ENCODE peak calls at places on chromosomes 3 and 15, in five cellular contexts. One of them, this sample, is unnamed.

GRCh38 chr3:73228000-73228399 is 166.5 kb downstream of the EBLN2 start:
- DNase-seq in activated CD8-positive, alpha-beta T cell treated with anti-CD3 and anti-CD28 coated beads for 36 hours: no peak
- DNase-seq in GM13976: no peak
- DNase-seq in WTC11: no peak
- DNase-seq in cardiac fibroblast: no peak
- DNase-seq in this sample: no peak

GRCh38 chr3:182244222-182244971 is 532.7 kb downstream of the SOX2 start:
- DNase-seq in cardiac fibroblast: no peak
- DNase-seq in activated CD8-positive, alpha-beta T cell treated with anti-CD3 and anti-CD28 coated beads for 36 hours: no peak
- DNase-seq in WTC11: peak
- DNase-seq in GM13976: no peak
- DNase-seq in this sample: no peak

GRCh38 chr3:48486952-48487351 is 17.0 kb downstream of the SHISA5 start:
- DNase-seq in GM13976: no peak
- DNase-seq in WTC11: no peak
- DNase-seq in activated CD8-positive, alpha-beta T cell treated with anti-CD3 and anti-CD28 coated beads for 36 hours: no peak
- DNase-seq in cardiac fibroblast: no peak
- DNase-seq in this sample: no peak

GRCh38 chr15:93865610-93866009 is 365.8 kb upstream of the MCTP2 start:
- DNase-seq in cardiac fibroblast: no peak
- DNase-seq in activated CD8-positive, alpha-beta T cell treated with anti-CD3 and anti-CD28 coated beads for 36 hours: no peak
- DNase-seq in WTC11: no peak
- DNase-seq in GM13976: no peak
- DNase-seq in this sample: peak

GRCh38 chr15:36426696-36427095 is 152.7 kb upstream of the CDIN1 start:
- DNase-seq in WTC11: no peak
- DNase-seq in GM13976: no peak
- DNase-seq in cardiac fibroblast: no peak
- DNase-seq in activated CD8-positive, alpha-beta T cell treated with anti-CD3 and anti-CD28 coated beads for 36 hours: no peak
- DNase-seq in this sample: no peak

GRCh38 chr3:194956697-194957396 is 271.2 kb downstream of the FAM43A start:
- DNase-seq in WTC11: no peak
- DNase-seq in GM13976: no peak
- DNase-seq in activated CD8-positive, alpha-beta T cell treated with anti-CD3 and anti-CD28 coated beads for 36 hours: no peak
- DNase-seq in cardiac fibroblast: no peak
- DNase-seq in this sample: no peak

GRCh38 chr3:171744055-171744741 is 66.1 kb downstream of the PLD1 start:
- DNase-seq in GM13976: no peak
- DNase-seq in cardiac fibroblast: no peak
- DNase-seq in activated CD8-positive, alpha-beta T cell treated with anti-CD3 and anti-CD28 coated beads for 36 hours: no peak
- DNase-seq in WTC11: no peak
- DNase-seq in this sample: no peak

GRCh38 chr3:115581347-115582135 is 41.8 kb upstream of the GAP43 start:
- DNase-seq in WTC11: no peak
- DNase-seq in GM13976: no peak
- DNase-seq in cardiac fibroblast: peak
- DNase-seq in activated CD8-positive, alpha-beta T cell treated with anti-CD3 and anti-CD28 coated beads for 36 hours: peak
- DNase-seq in this sample: no peak

GRCh38 chr3:62475940-62476339 is 102.6 kb upstream of the FEZF2 start:
- DNase-seq in GM13976: no peak
- DNase-seq in activated CD8-positive, alpha-beta T cell treated with anti-CD3 and anti-CD28 coated beads for 36 hours: no peak
- DNase-seq in cardiac fibroblast: no peak
- DNase-seq in WTC11: no peak
- DNase-seq in this sample: no peak

GRCh38 chr3:150748648-150749047 is 14.3 kb downstream of the SIAH2 start:
- DNase-seq in WTC11: no peak
- DNase-seq in activated CD8-positive, alpha-beta T cell treated with anti-CD3 and anti-CD28 coated beads for 36 hours: no peak
- DNase-seq in cardiac fibroblast: no peak
- DNase-seq in GM13976: no peak
- DNase-seq in this sample: no peak

GRCh38 chr3:119302697-119303630 is 8.8 kb downstream of the ARHGAP31 start:
- DNase-seq in WTC11: no peak
- DNase-seq in GM13976: no peak
- DNase-seq in cardiac fibroblast: no peak
- DNase-seq in activated CD8-positive, alpha-beta T cell treated with anti-CD3 and anti-CD28 coated beads for 36 hours: no peak
- DNase-seq in this sample: no peak

GRCh38 chr3:43378066-43378935 is 92.0 kb downstream of the SNRK start:
- DNase-seq in WTC11: peak
- DNase-seq in GM13976: peak
- DNase-seq in activated CD8-positive, alpha-beta T cell treated with anti-CD3 and anti-CD28 coated beads for 36 hours: peak
- DNase-seq in cardiac fibroblast: peak
- DNase-seq in this sample: peak

GRCh38 chr3:185711255-185711870 is 113.5 kb downstream of the IGF2BP2 start:
- DNase-seq in WTC11: no peak
- DNase-seq in activated CD8-positive, alpha-beta T cell treated with anti-CD3 and anti-CD28 coated beads for 36 hours: no peak
- DNase-seq in cardiac fibroblast: peak
- DNase-seq in GM13976: no peak
- DNase-seq in this sample: no peak

GRCh38 chr15:68572309-68572708 is 6.5 kb upstream of the CORO2B start:
- DNase-seq in WTC11: no peak
- DNase-seq in GM13976: no peak
- DNase-seq in activated CD8-positive, alpha-beta T cell treated with anti-CD3 and anti-CD28 coated beads for 36 hours: no peak
- DNase-seq in cardiac fibroblast: no peak
- DNase-seq in this sample: no peak

GRCh38 chr15:70629735-70630273 is 133.6 kb downstream of the UACA start:
- DNase-seq in WTC11: no peak
- DNase-seq in GM13976: no peak
- DNase-seq in cardiac fibroblast: no peak
- DNase-seq in activated CD8-positive, alpha-beta T cell treated with anti-CD3 and anti-CD28 coated beads for 36 hours: no peak
- DNase-seq in this sample: no peak

GRCh38 chr3:62172199-62172598 is 201.2 kb downstream of the FEZF2 start:
- DNase-seq in GM13976: no peak
- DNase-seq in cardiac fibroblast: no peak
- DNase-seq in activated CD8-positive, alpha-beta T cell treated with anti-CD3 and anti-CD28 coated beads for 36 hours: no peak
- DNase-seq in WTC11: no peak
- DNase-seq in this sample: no peak

GRCh38 chr15:98865397-98866339 is 141.9 kb downstream of the PGPEP1L start:
- DNase-seq in activated CD8-positive, alpha-beta T cell treated with anti-CD3 and anti-CD28 coated beads for 36 hours: peak
- DNase-seq in cardiac fibroblast: peak
- DNase-seq in WTC11: peak
- DNase-seq in GM13976: peak
- DNase-seq in this sample: peak

GRCh38 chr3:55897573-55898224 is 410.6 kb upstream of the WNT5A start:
- DNase-seq in cardiac fibroblast: no peak
- DNase-seq in activated CD8-positive, alpha-beta T cell treated with anti-CD3 and anti-CD28 coated beads for 36 hours: no peak
- DNase-seq in WTC11: no peak
- DNase-seq in GM13976: no peak
- DNase-seq in this sample: no peak
- TF ChIP-seq CTCF in cardiac fibroblast: no peak
- TF ChIP-seq CTCF in activated CD8-positive, alpha-beta T cell treated with anti-CD3 and anti-CD28 coated beads for 36 hours: no peak
- TF ChIP-seq CTCF in WTC11: no peak
- TF ChIP-seq CTCF in GM13976: no peak
- TF ChIP-seq CTCF in this sample: peak

GRCh38 chr15:84880822-84881519 is 3.5 kb upstream of the SLC28A1 start:
- DNase-seq in activated CD8-positive, alpha-beta T cell treated with anti-CD3 and anti-CD28 coated beads for 36 hours: no peak
- DNase-seq in WTC11: no peak
- DNase-seq in GM13976: no peak
- DNase-seq in cardiac fibroblast: no peak
- DNase-seq in this sample: no peak

GRCh38 chr15:84880007-84880406 is 4.5 kb upstream of the SLC28A1 start:
- DNase-seq in activated CD8-positive, alpha-beta T cell treated with anti-CD3 and anti-CD28 coated beads for 36 hours: no peak
- DNase-seq in cardiac fibroblast: no peak
- DNase-seq in GM13976: no peak
- DNase-seq in WTC11: no peak
- DNase-seq in this sample: no peak

GRCh38 chr15:84879088-84879780 is 5.2 kb upstream of the SLC28A1 start:
- DNase-seq in GM13976: no peak
- DNase-seq in activated CD8-positive, alpha-beta T cell treated with anti-CD3 and anti-CD28 coated beads for 36 hours: no peak
- DNase-seq in cardiac fibroblast: no peak
- DNase-seq in WTC11: no peak
- DNase-seq in this sample: no peak

GRCh38 chr15:84876269-84876668 is 8.2 kb upstream of the SLC28A1 start:
- DNase-seq in cardiac fibroblast: no peak
- DNase-seq in activated CD8-positive, alpha-beta T cell treated with anti-CD3 and anti-CD28 coated beads for 36 hours: no peak
- DNase-seq in WTC11: no peak
- DNase-seq in GM13976: no peak
- DNase-seq in this sample: no peak

DNA sequence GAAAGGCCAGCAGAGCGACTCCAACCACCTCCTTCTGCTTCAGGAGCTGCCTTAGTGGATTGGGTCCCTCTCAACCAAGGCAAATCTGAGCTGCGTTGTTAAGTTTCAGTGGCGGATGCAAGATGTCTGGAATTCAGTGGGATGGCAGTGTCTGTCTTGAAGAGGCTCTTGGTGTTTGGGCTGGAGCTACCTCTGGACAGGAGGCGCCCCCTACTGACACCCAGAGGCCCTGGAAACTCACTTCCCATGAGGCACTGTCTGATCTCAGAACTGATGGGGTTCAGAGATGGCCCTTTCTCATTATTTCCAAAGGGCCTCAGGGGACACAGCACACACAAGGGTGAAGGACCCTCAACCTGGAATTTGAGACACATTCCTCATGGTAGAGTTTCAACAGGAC is 6.0 kb upstream of the SLC28A1 start:
- DNase-seq in activated CD8-positive, alpha-beta T cell treated with anti-CD3 and anti-CD28 coated beads for 36 hours: peak
- DNase-seq in GM13976: peak
- DNase-seq in cardiac fibroblast: peak
- DNase-seq in WTC11: peak
- DNase-seq in this sample: peak
- TF ChIP-seq CTCF in activated CD8-positive, alpha-beta T cell treated with anti-CD3 and anti-CD28 coated beads for 36 hours: peak
- TF ChIP-seq CTCF in GM13976: peak
- TF ChIP-seq CTCF in cardiac fibroblast: peak
- TF ChIP-seq CTCF in WTC11: peak
- TF ChIP-seq CTCF in this sample: peak

GRCh38 chr3:81764665-81765064 is 3.2 kb upstream of the GBE1 start:
- DNase-seq in WTC11: no peak
- DNase-seq in cardiac fibroblast: peak
- DNase-seq in GM13976: no peak
- DNase-seq in activated CD8-positive, alpha-beta T cell treated with anti-CD3 and anti-CD28 coated beads for 36 hours: no peak
- DNase-seq in this sample: no peak

GRCh38 chr3:81760215-81760614 is 1.2 kb downstream of the GBE1 start:
- DNase-seq in GM13976: no peak
- DNase-seq in activated CD8-positive, alpha-beta T cell treated with anti-CD3 and anti-CD28 coated beads for 36 hours: no peak
- DNase-seq in cardiac fibroblast: no peak
- DNase-seq in WTC11: no peak
- DNase-seq in this sample: no peak

GRCh38 chr3:81758275-81758674 is 3.2 kb downstream of the GBE1 start:
- DNase-seq in cardiac fibroblast: peak
- DNase-seq in WTC11: no peak
- DNase-seq in activated CD8-positive, alpha-beta T cell treated with anti-CD3 and anti-CD28 coated beads for 36 hours: no peak
- DNase-seq in GM13976: no peak
- DNase-seq in this sample: no peak

GRCh38 chr3:81761904-81762565 is 590 bp upstream of the GBE1 start:
- DNase-seq in WTC11: no peak
- DNase-seq in cardiac fibroblast: no peak
- DNase-seq in activated CD8-positive, alpha-beta T cell treated with anti-CD3 and anti-CD28 coated beads for 36 hours: no peak
- DNase-seq in GM13976: no peak
- DNase-seq in this sample: no peak

DNA sequence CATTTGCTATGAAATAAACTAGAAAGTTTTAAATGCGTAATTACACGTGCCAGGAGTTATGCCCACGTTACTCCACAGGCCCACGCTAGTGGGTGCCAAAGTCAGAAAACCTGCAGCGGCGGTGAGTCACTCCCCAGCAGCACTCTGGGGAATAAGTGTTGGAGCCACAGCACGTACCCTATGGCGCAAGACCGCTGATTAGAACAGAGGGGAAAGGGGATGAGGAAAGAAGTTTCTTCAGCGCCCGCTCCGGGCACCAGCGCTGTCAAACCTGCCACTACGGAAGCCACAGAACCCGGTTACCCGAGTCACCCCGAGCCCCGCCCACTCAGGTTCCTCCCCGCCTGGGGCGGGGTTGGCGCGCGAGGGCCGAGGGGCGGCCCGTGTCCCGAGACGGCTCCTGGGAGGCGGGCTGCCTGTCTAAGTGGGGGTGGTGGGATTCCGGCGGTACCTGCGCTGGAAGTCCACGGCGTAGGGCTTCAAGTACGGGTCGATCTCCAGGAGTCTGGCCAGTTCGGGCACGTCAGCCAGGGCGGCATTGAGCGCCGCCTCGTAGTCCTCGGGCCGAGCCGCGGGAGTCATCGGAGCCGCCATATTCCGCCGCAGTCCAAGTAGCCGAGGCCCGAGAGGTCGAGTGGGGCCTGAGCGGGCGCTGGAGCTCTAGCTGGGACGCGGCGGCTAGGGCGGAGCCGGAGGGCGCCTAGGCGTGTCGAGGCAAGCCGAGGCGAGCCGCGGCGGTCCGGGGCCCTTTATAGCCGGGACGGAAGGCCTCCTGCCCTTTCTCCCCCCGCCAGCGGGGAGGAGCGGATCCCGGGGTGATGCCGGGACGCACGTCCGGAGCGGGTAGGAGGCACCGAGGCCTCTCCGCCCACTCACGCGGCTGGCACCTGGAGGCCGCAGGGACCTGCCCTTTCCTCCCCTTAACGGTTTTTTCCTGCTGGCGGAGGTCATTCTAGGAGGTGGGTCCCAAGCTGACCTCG is at the start of gene GBE1:
- DNase-seq in cardiac fibroblast: peak
- DNase-seq in WTC11: peak
- DNase-seq in GM13976: peak
- DNase-seq in activated CD8-positive, alpha-beta T cell treated with anti-CD3 and anti-CD28 coated beads for 36 hours: peak
- DNase-seq in this sample: peak
- TF ChIP-seq CTCF in cardiac fibroblast: peak
- TF ChIP-seq CTCF in WTC11: no peak
- TF ChIP-seq CTCF in GM13976: no peak
- TF ChIP-seq CTCF in activated CD8-positive, alpha-beta T cell treated with anti-CD3 and anti-CD28 coated beads for 36 hours: no peak
- TF ChIP-seq CTCF in this sample: peak

DNA sequence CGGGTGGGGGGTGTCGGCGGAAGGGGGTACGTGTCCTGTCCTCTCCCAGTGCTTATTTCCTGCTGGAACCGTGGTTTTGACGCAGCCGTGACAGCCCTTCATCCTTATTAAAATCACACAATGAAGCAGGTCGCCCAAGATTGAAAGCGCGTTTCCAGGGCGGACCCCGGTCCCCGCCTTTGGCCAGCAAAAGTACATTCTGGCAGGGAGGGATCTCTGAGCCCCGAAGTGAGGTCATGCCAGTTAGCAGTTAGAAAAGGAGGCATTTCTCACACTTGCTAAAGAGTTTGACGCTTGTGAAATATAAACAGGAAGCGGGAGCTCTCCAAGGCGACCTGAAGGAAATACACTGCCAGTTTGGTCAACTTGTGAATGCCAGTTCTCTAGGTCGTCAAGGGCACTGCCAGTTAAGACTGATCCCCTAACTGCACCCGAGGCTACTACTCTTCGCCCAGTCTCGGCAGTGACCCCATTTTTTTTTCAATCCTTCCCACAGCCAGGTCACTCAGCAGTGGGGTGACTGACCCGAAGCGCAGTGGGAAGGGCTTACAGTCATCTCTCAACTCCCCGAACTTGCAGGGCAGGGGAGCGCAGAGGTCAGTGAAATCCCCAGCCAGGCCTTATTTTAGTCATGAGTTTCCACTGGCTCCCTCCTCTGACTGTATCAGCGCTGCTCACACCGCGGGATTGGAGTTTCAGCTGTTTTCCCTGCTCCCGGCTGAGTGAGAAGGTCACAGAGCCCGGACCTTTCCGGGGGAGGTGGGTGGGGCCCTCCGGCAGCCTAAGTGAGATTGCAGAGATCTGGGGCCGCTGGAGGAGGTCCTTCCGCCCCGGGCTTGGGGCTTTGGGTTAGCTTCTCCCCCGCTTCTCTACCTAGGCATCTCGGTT is 2.0 kb upstream of the BHLHE40 start:
- DNase-seq in WTC11: peak
- DNase-seq in cardiac fibroblast: peak
- DNase-seq in activated CD8-positive, alpha-beta T cell treated with anti-CD3 and anti-CD28 coated beads for 36 hours: peak
- DNase-seq in GM13976: peak
- DNase-seq in this sample: peak
- TF ChIP-seq CTCF in WTC11: no peak
- TF ChIP-seq CTCF in cardiac fibroblast: no peak
- TF ChIP-seq CTCF in activated CD8-positive, alpha-beta T cell treated with anti-CD3 and anti-CD28 coated beads for 36 hours: no peak
- TF ChIP-seq CTCF in GM13976: no peak
- TF ChIP-seq CTCF in this sample: no peak